ENCODE peak calls at places on chromosomes 7 and 10, in four cellular contexts. One of them, this sample, is unnamed.

GRCh38 chr7:36937754-36938551 is 213.7 kb upstream of the AOAH start:
- DNase-seq in IMR-90: no peak
- DNase-seq in GM12891: no peak
- DNase-seq in K562: no peak
- DNase-seq in this sample: no peak

GRCh38 chr10:48496831-48497792 is 107.8 kb downstream of the ARHGAP22 start:
- DNase-seq in K562: no peak
- DNase-seq in GM12891: no peak
- DNase-seq in IMR-90: peak; percentile 78
- DNase-seq in this sample: no peak

GRCh38 chr7:141562036-141562435 is 10.8 kb downstream of the AGK start:
- DNase-seq in GM12891: no peak
- DNase-seq in K562: no peak
- DNase-seq in IMR-90: no peak
- DNase-seq in this sample: no peak

GRCh38 chr7:107614425-107614824 is 34.4 kb downstream of the BCAP29 start:
- DNase-seq in IMR-90: peak; percentile 79
- DNase-seq in GM12891: no peak
- DNase-seq in K562: no peak
- DNase-seq in this sample: no peak

GRCh38 chr7:155456772-155457543 is 971 bp upstream of the EN2 start:
- DNase-seq in K562: peak; percentile 70
- DNase-seq in GM12891: no peak
- DNase-seq in IMR-90: peak; percentile 31
- DNase-seq in this sample: peak; percentile 7

GRCh38 chr10:49613882-49614241 is at the start of gene CHAT:
- DNase-seq in IMR-90: no peak
- DNase-seq in K562: no peak
- DNase-seq in GM12891: no peak
- DNase-seq in this sample: no peak

GRCh38 chr7:50962962-50963374 is 180.3 kb upstream of the GRB10 start:
- DNase-seq in IMR-90: no peak
- DNase-seq in GM12891: no peak
- DNase-seq in K562: peak; percentile 57
- DNase-seq in this sample: peak; percentile 60

GRCh38 chr10:29424017-29424416 is 135.1 kb downstream of the LYZL1 start:
- DNase-seq in GM12891: no peak
- DNase-seq in IMR-90: no peak
- DNase-seq in K562: no peak
- DNase-seq in this sample: no peak

GRCh38 chr10:116522803-116523381 is 22.8 kb upstream of the PNLIP start:
- DNase-seq in K562: no peak
- DNase-seq in IMR-90: no peak
- DNase-seq in GM12891: no peak
- DNase-seq in this sample: no peak

GRCh38 chr10:94402204-94403033 is at the start of gene TBC1D12:
- DNase-seq in K562: peak; percentile 77
- DNase-seq in IMR-90: peak; percentile 97
- DNase-seq in GM12891: peak; percentile 59
- DNase-seq in this sample: peak; percentile 95

GRCh38 chr10:94403823-94404228 is 1.5 kb downstream of the TBC1D12 start:
- DNase-seq in IMR-90: no peak
- DNase-seq in K562: peak; percentile 16
- DNase-seq in GM12891: no peak
- DNase-seq in this sample: peak; percentile 78

GRCh38 chr10:94405406-94405805 is 3.1 kb downstream of the TBC1D12 start:
- DNase-seq in K562: peak; percentile 17
- DNase-seq in GM12891: no peak
- DNase-seq in IMR-90: no peak
- DNase-seq in this sample: peak; percentile 64

GRCh38 chr10:94407668-94408067 is 5.3 kb downstream of the TBC1D12 start:
- DNase-seq in IMR-90: no peak
- DNase-seq in GM12891: no peak
- DNase-seq in K562: no peak
- DNase-seq in this sample: no peak

DNA sequence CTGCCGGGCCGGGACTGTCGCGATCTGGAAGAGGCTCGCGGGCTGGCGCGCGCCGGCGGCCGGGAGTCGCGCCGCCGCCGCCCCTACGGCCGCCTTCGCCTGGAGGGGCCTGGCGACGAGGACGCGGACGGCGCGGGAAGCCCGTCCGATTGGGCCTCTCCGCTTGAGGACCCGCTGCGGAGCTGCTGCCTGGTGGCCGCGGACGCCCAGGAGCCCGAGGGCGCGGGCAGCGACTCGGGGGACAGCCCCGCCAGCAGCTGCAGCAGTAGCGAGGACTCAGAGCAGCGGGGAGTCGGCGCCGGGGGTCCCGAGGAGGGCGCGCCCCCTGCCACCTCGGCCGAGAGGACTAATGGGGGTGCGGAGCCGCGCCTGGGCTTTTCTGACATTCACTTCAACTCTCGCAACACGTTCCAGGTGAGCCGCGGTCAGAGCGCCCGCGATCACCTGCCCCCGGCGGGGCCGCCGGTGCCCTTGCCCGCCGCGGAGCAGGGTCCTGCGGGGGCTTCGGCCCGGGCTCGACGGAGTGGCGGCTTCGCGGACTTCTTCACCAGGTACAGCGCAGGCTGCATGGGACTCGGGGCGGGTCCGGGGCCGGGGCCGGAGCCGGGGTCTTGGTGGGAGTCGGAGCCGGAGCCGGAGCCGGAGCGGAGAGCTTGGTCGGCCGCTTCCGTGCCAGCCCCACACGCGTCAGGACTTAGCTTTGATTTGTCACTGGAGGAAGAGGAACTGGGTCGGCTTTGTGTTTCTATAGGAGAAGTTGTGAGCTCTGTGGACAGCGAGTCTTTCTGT is 887 bp downstream of the TBC1D12 start:
- DNase-seq in GM12891: peak; percentile 43
- DNase-seq in IMR-90: peak; percentile 67
- DNase-seq in K562: peak; percentile 31
- DNase-seq in this sample: peak; percentile 82
- TF ChIP-seq POLR2A in GM12891: no peak
- TF ChIP-seq POLR2A in IMR-90: no peak
- TF ChIP-seq POLR2A in K562: no peak
- TF ChIP-seq POLR2A in this sample: no peak

GRCh38 chr7:5514440-5515035 is 90.9 kb upstream of the TNRC18 start:
- DNase-seq in K562: no peak
- DNase-seq in GM12891: no peak
- DNase-seq in IMR-90: peak; percentile 59
- DNase-seq in this sample: no peak
- TF ChIP-seq POLR2A in K562: no peak
- TF ChIP-seq POLR2A in GM12891: no peak
- TF ChIP-seq POLR2A in IMR-90: peak; percentile 21
- TF ChIP-seq POLR2A in this sample: no peak

DNA sequence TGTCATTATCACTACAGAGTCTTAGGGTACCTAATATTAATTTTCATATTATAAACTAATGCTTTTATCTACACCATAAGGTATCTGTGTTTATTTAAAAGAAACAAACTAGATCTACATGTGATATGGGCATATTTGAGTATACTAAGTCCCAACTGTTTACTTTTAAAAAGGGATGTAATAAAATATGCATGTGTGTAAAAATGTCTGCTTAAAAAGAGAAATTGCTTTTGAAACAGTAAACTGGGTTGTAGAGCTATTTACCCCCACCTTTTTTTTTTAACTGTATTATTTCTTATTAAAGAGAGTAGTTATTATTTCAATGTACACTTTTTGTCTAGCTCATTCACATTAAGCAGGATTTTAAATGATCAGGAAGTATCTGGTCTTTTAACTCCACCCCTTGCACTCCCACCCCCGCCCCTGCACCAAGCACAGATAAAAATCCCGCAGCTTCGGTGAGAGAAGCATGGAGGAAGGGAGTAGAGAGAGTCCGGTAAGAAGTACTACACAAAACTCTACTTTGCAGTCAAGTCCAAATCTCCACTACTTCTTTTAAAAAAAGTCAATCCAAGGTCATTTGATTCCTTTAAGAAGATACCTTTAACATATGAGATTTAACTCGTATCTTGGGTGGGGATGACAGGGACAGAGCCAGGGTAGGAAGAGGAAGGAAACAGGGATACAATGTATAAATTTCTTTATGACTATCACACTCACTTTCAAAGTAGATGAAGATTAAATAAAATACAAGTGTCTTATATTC is 131.9 kb downstream of the NRBF2 start:
- DNase-seq in K562: peak; percentile 61
- DNase-seq in IMR-90: peak; percentile 68
- DNase-seq in GM12891: no peak
- DNase-seq in this sample: peak; percentile 87
- TF ChIP-seq POLR2A in K562: peak; percentile 90
- TF ChIP-seq POLR2A in IMR-90: peak; percentile 60
- TF ChIP-seq POLR2A in GM12891: peak; percentile 77
- TF ChIP-seq POLR2A in this sample: peak; percentile 80

GRCh38 chr10:122448600-122448999 is 5.9 kb upstream of the ARMS2 start:
- DNase-seq in GM12891: no peak
- DNase-seq in K562: no peak
- DNase-seq in IMR-90: no peak
- DNase-seq in this sample: no peak

GRCh38 chr10:122449153-122449552 is 5.3 kb upstream of the ARMS2 start:
- DNase-seq in IMR-90: no peak
- DNase-seq in GM12891: no peak
- DNase-seq in K562: no peak
- DNase-seq in this sample: no peak

GRCh38 chr10:122445469-122445868 is 9.0 kb upstream of the ARMS2 start:
- DNase-seq in K562: no peak
- DNase-seq in GM12891: no peak
- DNase-seq in IMR-90: peak; percentile 26
- DNase-seq in this sample: no peak

GRCh38 chr10:122445904-122446303 is 8.5 kb upstream of the ARMS2 start:
- DNase-seq in K562: no peak
- DNase-seq in GM12891: no peak
- DNase-seq in IMR-90: no peak
- DNase-seq in this sample: no peak

GRCh38 chr10:122446668-122447410 is 7.6 kb upstream of the ARMS2 start:
- DNase-seq in GM12891: no peak
- DNase-seq in IMR-90: no peak
- DNase-seq in K562: no peak
- DNase-seq in this sample: no peak
- TF ChIP-seq POLR2A in GM12891: no peak
- TF ChIP-seq POLR2A in IMR-90: no peak
- TF ChIP-seq POLR2A in K562: no peak
- TF ChIP-seq POLR2A in this sample: no peak

DNA sequence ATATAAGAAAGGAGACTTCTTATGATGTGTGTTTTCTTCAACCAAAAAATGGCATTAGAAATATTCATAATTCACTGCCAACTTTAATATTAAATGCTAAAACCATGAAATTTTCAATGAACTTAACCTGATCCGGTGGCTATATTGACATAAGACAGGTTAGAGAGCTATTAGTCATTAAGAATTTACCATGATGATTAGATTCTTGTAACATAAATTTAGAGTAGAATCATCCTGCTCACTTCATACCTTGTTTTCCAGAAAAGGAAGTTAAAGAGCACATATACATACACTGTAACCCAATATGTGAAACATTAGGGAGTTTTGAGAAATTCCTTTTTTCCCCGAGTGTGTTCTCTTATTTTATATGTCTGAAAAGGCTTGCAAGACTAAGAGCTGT is 430.3 kb upstream of the SEMA3A start:
- DNase-seq in IMR-90: no peak
- DNase-seq in GM12891: no peak
- DNase-seq in K562: no peak
- DNase-seq in this sample: no peak
- TF ChIP-seq POLR2A in IMR-90: no peak
- TF ChIP-seq POLR2A in GM12891: no peak
- TF ChIP-seq POLR2A in K562: no peak
- TF ChIP-seq POLR2A in this sample: no peak

GRCh38 chr7:25711940-25712339 is 440.1 kb upstream of the NFE2L3 start:
- DNase-seq in K562: no peak
- DNase-seq in GM12891: no peak
- DNase-seq in IMR-90: no peak
- DNase-seq in this sample: no peak

GRCh38 chr7:25710954-25711353 is 441.0 kb upstream of the NFE2L3 start:
- DNase-seq in GM12891: no peak
- DNase-seq in K562: no peak
- DNase-seq in IMR-90: no peak
- DNase-seq in this sample: no peak

GRCh38 chr7:25716421-25716820 is 435.6 kb upstream of the NFE2L3 start:
- DNase-seq in K562: no peak
- DNase-seq in IMR-90: peak; percentile 0
- DNase-seq in GM12891: no peak
- DNase-seq in this sample: no peak

GRCh38 chr7:25712500-25712899 is 439.5 kb upstream of the NFE2L3 start:
- DNase-seq in IMR-90: no peak
- DNase-seq in K562: no peak
- DNase-seq in GM12891: no peak
- DNase-seq in this sample: no peak

DNA sequence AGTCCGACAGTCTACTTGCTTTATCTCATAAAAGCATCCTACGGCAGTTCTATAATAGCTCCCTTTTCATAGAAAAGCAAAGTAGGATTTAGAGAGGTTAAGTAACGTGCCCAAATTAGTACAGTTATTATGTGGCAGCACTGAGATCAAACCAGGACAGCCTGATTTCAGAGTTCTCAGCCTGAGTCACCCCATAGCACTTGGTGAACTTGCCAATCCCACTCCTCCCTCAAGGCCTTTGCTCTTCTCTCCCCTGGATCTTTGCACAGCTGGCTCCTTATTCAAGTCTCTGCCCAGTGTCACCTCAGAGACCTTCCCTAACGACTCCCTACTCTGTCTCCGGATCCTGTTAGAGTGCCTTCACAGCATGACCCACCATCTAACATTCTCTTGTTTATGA is 438.0 kb upstream of the NFE2L3 start:
- DNase-seq in IMR-90: no peak
- DNase-seq in GM12891: no peak
- DNase-seq in K562: no peak
- DNase-seq in this sample: no peak
- TF ChIP-seq POLR2A in IMR-90: no peak
- TF ChIP-seq POLR2A in GM12891: no peak
- TF ChIP-seq POLR2A in K562: no peak
- TF ChIP-seq POLR2A in this sample: no peak

DNA sequence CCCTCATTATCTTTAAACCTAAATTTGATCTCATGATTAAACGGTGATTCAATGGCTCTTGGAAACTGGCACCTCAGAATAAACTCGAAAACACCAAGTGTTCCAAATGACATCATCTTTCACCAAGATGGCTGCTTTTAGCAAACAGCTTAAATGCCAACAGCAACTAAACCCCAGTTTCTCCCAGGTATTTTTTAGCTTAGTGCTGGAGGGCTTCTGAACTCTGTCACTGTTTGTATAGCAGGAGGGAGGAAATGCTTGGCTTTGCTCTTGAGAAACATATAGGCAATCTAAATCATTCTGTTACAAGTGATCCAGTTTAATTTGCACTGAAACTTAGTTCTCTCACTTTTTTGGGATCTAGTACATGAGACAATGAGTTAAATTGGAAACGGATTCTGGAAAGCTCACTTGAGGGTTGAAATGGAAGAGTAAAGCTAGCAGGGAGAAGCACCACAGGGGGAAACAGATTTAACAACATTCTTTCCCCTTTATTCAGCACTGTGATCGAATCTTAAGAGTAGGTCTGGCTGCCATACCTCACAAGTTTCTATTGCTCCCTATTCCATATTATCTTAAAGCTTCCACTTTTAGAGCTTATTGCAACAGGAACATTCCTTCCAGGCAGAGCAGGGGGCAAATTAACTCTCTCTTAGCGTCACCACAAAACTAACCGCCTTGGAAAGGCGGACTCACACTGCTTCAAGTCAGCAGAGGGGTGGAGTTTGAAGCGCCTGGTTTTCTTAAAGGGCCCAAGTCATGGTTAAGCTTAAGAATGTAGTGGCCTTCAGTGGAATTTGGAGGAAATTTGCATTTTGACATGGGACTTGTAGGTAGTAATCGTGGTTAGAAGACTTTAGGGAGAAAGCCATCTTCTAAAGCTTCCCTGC is 1.8 kb upstream of the CCDC6 start:
- DNase-seq in GM12891: no peak
- DNase-seq in K562: peak; percentile 65
- DNase-seq in IMR-90: peak; percentile 85
- DNase-seq in this sample: peak; percentile 82
- TF ChIP-seq POLR2A in GM12891: no peak
- TF ChIP-seq POLR2A in K562: peak; percentile 89
- TF ChIP-seq POLR2A in IMR-90: no peak
- TF ChIP-seq POLR2A in this sample: peak; percentile 93